ENCODE peak calls at places on chromosomes 13 and 19, in five cellular contexts. P, D, F, K and B are unnamed samples.

GRCh38 chr19:3479819-3480215 is 508 bp downstream of the SMIM24 start:
- DNase-seq in P (no peak), D (peak; percentile 85), F (peak; percentile 64), K (peak; percentile 79), B (no peak)

GRCh38 chr13:44244288-44244687 is 129.3 kb upstream of the SERP2 start:
- DNase-seq in P (peak; percentile 70), D (peak; percentile 25), F (no peak), K (no peak), B (no peak)

GRCh38 chr19:21835810-21836444 is at the start of gene ZNF43:
- DNase-seq in P (no peak), D (peak; percentile 74), F (peak; percentile 88), K (peak; percentile 79), B (peak; percentile 87)

GRCh38 chr19:46134527-46134926 is 10.0 kb upstream of the IGFL3 start:
- DNase-seq in P (no peak), D (no peak), F (no peak), K (no peak), B (no peak)

GRCh38 chr13:107276936-107277335 is 709.0 kb upstream of the ARGLU1 start:
- DNase-seq in P (no peak), D (no peak), F (no peak), K (no peak), B (no peak)

GRCh38 chr19:2618611-2619010 is 83.9 kb downstream of the GNG7 start:
- DNase-seq in P (peak; percentile 62), D (no peak), F (no peak), K (no peak), B (no peak)

GRCh38 chr19:5563941-5564612 is 3.7 kb downstream of the TINCR start:
- DNase-seq in P (no peak), D (no peak), F (no peak), K (peak; percentile 60), B (no peak)

GRCh38 chr13:32316030-32316344 is 679 bp downstream of the BRCA2 start:
- DNase-seq in P (no peak), D (no peak), F (no peak), K (no peak), B (no peak)

GRCh38 chr13:47901451-47901850 is 99.6 kb downstream of the SUCLA2 start:
- DNase-seq in P (no peak), D (no peak), F (no peak), K (no peak), B (no peak)

GRCh38 chr19:56508282-56508778 is 675 bp downstream of the ZNF471 start:
- DNase-seq in P (no peak), D (no peak), F (no peak), K (no peak), B (no peak)

GRCh38 chr13:39016789-39017188 is 21.1 kb downstream of the PROSER1 start:
- DNase-seq in P (peak; percentile 16), D (peak; percentile 19), F (no peak), K (peak; percentile 51), B (peak; percentile 12)

GRCh38 chr19:33388817-33389573 is 15.5 kb downstream of the CEBPG start:
- DNase-seq in P (no peak), D (no peak), F (peak; percentile 45), K (peak; percentile 83), B (no peak)

GRCh38 chr19:42185281-42185680 is 32.2 kb downstream of the DEDD2 start:
- DNase-seq in P (no peak), D (no peak), F (no peak), K (no peak), B (no peak)

GRCh38 chr19:55462722-55463121 is 1.3 kb upstream of the ISOC2 start:
- DNase-seq in P (no peak), D (no peak), F (no peak), K (no peak), B (no peak)

GRCh38 chr19:35459414-35460082 is 11.5 kb downstream of the FFAR2 start:
- DNase-seq in P (no peak), D (no peak), F (no peak), K (peak; percentile 25), B (peak; percentile 67)

GRCh38 chr19:5823579-5824281 is 15.8 kb downstream of the FUT6 start:
- DNase-seq in P (no peak), D (peak; percentile 53), F (peak; percentile 78), K (peak; percentile 69), B (no peak)

GRCh38 chr19:34023381-34023780 is 148.9 kb upstream of the LSM14A start:
- DNase-seq in P (no peak), D (no peak), F (no peak), K (no peak), B (no peak)

GRCh38 chr13:111917901-111918300 is 149.0 kb upstream of the SOX1 start:
- DNase-seq in P (no peak), D (no peak), F (no peak), K (no peak), B (no peak)

GRCh38 chr13:111950697-111951096 is 116.3 kb upstream of the SOX1 start:
- DNase-seq in P (no peak), D (no peak), F (no peak), K (no peak), B (no peak)

GRCh38 chr13:89465366-89465765 is 1794.2 kb downstream of the SLITRK5 start:
- DNase-seq in P (peak; percentile 2), D (no peak), F (no peak), K (no peak), B (no peak)

GRCh38 chr13:44879452-44880058 is 109.7 kb downstream of the NUFIP1 start:
- DNase-seq in P (peak; percentile 40), D (no peak), F (no peak), K (peak; percentile 18), B (no peak)

GRCh38 chr13:61413572-61413971 is 2.1 kb downstream of the PCDH20 start:
- DNase-seq in P (no peak), D (no peak), F (peak; percentile 54), K (peak; percentile 55), B (no peak)

GRCh38 chr13:72737033-72737432 is 9.3 kb downstream of the BORA start:
- DNase-seq in P (no peak), D (no peak), F (no peak), K (no peak), B (no peak)

GRCh38 chr19:39752390-39752789 is 14.6 kb upstream of the CLC start:
- DNase-seq in P (no peak), D (no peak), F (no peak), K (no peak), B (no peak)

GRCh38 chr19:4870025-4870700 is 2.7 kb upstream of the PLIN3 start:
- DNase-seq in P (peak; percentile 95), D (peak; percentile 78), F (no peak), K (no peak), B (peak; percentile 98)

GRCh38 chr13:34356686-34357434 is 538.9 kb downstream of the RFC3 start:
- DNase-seq in P (no peak), D (no peak), F (no peak), K (no peak), B (no peak)

GRCh38 chr19:35828694-35829301 is 16.2 kb upstream of the PRODH2 start:
- DNase-seq in P (no peak), D (peak; percentile 76), F (peak; percentile 88), K (no peak), B (peak; percentile 66)

GRCh38 chr19:34712606-34713261 is 21.3 kb upstream of the ZNF181 start:
- DNase-seq in P (peak; percentile 71), D (peak; percentile 65), F (peak; percentile 51), K (peak; percentile 55), B (peak; percentile 82)

GRCh38 chr13:41678842-41679241 is 221.5 kb downstream of the RGCC start:
- DNase-seq in P (no peak), D (no peak), F (no peak), K (no peak), B (no peak)

GRCh38 chr19:37079238-37079637 is 1.0 kb downstream of the ZNF420 start:
- DNase-seq in P (no peak), D (no peak), F (no peak), K (no peak), B (no peak)

GRCh38 chr19:37077929-37078716 is at the start of gene ZNF420:
- DNase-seq in P (no peak), D (peak; percentile 84), F (peak; percentile 90), K (peak; percentile 94), B (peak; percentile 92)

GRCh38 chr19:37077615-37077928 is 661 bp upstream of the ZNF420 start:
- DNase-seq in P (no peak), D (no peak), F (no peak), K (no peak), B (peak; percentile 3)

GRCh38 chr19:37082307-37082706 is 4.1 kb downstream of the ZNF420 start:
- DNase-seq in P (no peak), D (no peak), F (no peak), K (no peak), B (no peak)

DNA sequence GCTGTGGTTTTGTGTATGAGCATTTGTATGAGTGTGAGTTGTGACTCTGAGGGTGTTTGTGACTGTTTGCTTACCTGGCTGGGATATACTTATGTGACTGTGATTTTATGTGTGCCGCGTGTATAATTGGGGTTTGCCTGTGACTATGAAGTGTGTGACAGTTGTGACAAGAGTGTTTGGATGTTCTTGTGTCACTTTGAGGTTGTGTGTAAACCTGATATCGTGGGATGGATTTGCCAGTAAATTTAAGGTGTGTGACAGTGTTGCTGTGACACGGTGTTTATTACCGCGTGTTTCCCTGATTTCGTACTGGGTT is 442 bp downstream of the ZNF420 start:
- DNase-seq in P (no peak), D (no peak), F (no peak), K (no peak), B (no peak)
- TF ChIP-seq JUND in P (no peak), D (no peak), F (no peak), K (no peak), B (no peak)

GRCh38 chr19:12494260-12494860 is 9.7 kb upstream of the ZNF709 start:
- DNase-seq in P (no peak), D (no peak), F (no peak), K (no peak), B (no peak)
- H3K4me3 ChIP-seq in P (no peak overlapping the region), D (no peak overlapping the region), F (peak overlapping the region; percentile 63), K (peak overlapping the region; percentile 69), B (peak overlapping the region; percentile 87)

DNA sequence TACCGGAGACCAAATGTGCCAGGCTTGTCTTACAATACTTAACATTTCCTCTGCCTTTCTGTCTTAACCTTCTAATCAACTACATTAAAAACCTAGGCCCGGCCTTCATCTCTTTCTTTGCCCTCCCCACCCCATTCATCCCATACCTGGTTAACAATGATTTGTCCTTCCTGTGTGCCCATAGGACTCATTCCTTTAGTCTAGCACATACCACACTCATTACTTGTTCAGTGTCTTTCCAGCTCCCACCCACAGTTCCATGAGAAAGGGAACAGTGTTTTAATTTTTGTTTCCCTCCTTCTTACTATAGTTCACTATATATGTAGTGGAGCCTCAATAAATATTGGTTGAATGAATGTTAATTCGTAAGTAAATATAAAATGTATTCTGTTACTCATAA is 2.4 kb downstream of the CLN5 start:
- DNase-seq in P (no peak), D (no peak), F (no peak), K (no peak), B (no peak)
- TF ChIP-seq POLR2AphosphoS5 in P (no peak), D (no peak), F (no peak), K (no peak), B (no peak)

DNA sequence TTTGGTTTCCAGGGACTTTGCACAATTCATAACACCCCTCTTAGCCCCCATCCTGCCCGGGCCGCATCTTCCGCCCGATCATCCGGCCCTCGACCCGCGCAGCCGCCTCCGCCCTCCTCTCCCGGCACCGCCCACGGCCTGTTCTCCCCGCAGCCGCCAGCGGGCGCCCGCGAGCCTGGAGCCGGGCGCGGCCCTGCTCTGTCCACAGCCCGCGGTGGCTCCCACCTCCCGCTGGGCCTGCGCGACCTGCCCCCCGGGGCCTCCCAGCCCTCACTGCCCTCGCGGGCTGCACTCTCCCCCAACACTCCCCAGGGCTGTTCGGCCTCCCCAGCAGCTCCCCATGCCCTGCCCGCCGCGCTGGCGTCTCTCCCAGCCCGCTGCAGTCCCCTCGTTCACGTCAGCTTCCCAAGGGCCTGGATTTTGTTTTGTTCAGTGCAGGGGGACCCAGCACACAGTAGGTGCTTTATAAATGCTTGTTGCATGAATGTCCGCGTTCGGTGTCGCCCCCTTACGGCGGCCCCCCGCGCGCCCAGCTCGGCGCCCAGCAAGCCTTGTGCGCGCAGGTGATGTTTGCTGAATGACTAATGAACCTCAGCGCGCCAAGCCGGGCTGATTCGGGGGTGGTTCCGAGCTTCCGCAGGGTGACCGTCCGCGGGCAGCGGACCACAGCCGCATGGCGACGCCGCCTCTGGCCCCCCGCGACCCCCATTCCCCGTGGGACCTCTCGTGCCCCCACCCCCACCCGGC is 4.6 kb upstream of the APC2 start:
- DNase-seq in P (no peak), D (peak; percentile 83), F (peak; percentile 95), K (peak; percentile 94), B (peak; percentile 37)
- TF ChIP-seq JUND in P (no peak), D (no peak), F (peak; percentile 13), K (no peak), B (no peak)